ENCODE peak calls at places on chromosomes 12 and 14, in eight cellular contexts. Z is A673, X is psoas muscle, P is endothelial cell, R is OCI-LY7, D is left lung, O is heart left ventricle, A is lower lobe of right lung. W is an unnamed sample.

GRCh38 chr14:50319721-50320120 is 7.6 kb downstream of the DMAC2L start:
- DNase-seq in D (no peak), O (no peak), Z (no peak), A (no peak), X (no peak), R (no peak), P (no peak), W (no peak)

GRCh38 chr12:107748472-107748871 is 12.5 kb downstream of the PRDM4 start:
- DNase-seq in X (no peak), O (no peak), R (no peak), D (no peak), A (no peak), P (no peak), Z (no peak), W (no peak)

GRCh38 chr14:22883191-22883976 is at the start of gene REM2:
- DNase-seq in A (no peak), P (no peak), R (no peak), O (no peak), Z (no peak), D (no peak), X (no peak), W (no peak)

GRCh38 chr12:6201199-6201608 is 1.0 kb downstream of the CD9 start:
- DNase-seq in Z (no peak), D (no peak), O (no peak), P (no peak), X (peak), A (peak), R (no peak), W (no peak)

GRCh38 chr14:37985826-37986470 is 221.8 kb upstream of the SSTR1 start:
- DNase-seq in P (peak), O (peak), R (peak), A (no peak), Z (peak), D (no peak), X (no peak), W (peak)

GRCh38 chr12:24875014-24875413 is 73.9 kb downstream of the BCAT1 start:
- DNase-seq in R (no peak), Z (no peak), A (no peak), D (no peak), P (no peak), X (no peak), O (no peak), W (no peak)

GRCh38 chr14:74698894-74699293 is 14.0 kb downstream of the AREL1 start:
- DNase-seq in Z (no peak), X (no peak), D (no peak), P (no peak), R (no peak), O (no peak), A (no peak), W (no peak)

GRCh38 chr14:99853206-99853605 is 60.0 kb downstream of the EML1 start:
- DNase-seq in X (no peak), R (no peak), P (no peak), O (peak), Z (no peak), D (no peak), A (no peak), W (no peak)

GRCh38 chr12:4894019-4894418 is 15.7 kb upstream of the KCNA1 start:
- DNase-seq in D (no peak), Z (no peak), R (no peak), O (no peak), A (no peak), P (no peak), X (no peak), W (no peak)

GRCh38 chr12:4900327-4900726 is 9.4 kb upstream of the KCNA1 start:
- DNase-seq in O (no peak), A (no peak), Z (peak), D (no peak), P (no peak), X (no peak), R (no peak), W (no peak)

GRCh38 chr12:4899361-4899760 is 10.3 kb upstream of the KCNA1 start:
- DNase-seq in X (no peak), R (no peak), D (no peak), A (no peak), Z (peak), P (no peak), O (no peak), W (no peak)
- TF ChIP-seq CTCF in X (no peak), R (peak), D (no peak), A (no peak), Z (peak), P (no peak), O (no peak), W (peak)

GRCh38 chr12:115755061-115755751 is 522.3 kb downstream of the MED13L start:
- DNase-seq in P (no peak), R (no peak), Z (no peak), D (no peak), A (no peak), X (no peak), O (no peak), W (no peak)

GRCh38 chr12:115755752-115756140 is 521.7 kb downstream of the MED13L start:
- DNase-seq in O (no peak), Z (no peak), A (no peak), P (no peak), X (no peak), R (no peak), D (no peak), W (no peak)

GRCh38 chr12:115752151-115752550 is 525.3 kb downstream of the MED13L start:
- DNase-seq in A (no peak), X (no peak), D (no peak), Z (no peak), O (peak), P (no peak), R (no peak), W (no peak)

GRCh38 chr12:115750340-115750739 is 527.2 kb downstream of the MED13L start:
- DNase-seq in O (no peak), X (no peak), P (no peak), A (no peak), D (no peak), R (no peak), Z (no peak), W (no peak)

GRCh38 chr12:115752913-115753726 is 524.4 kb downstream of the MED13L start:
- DNase-seq in X (no peak), O (peak), D (no peak), Z (peak), A (no peak), P (peak), R (peak), W (peak)
- TF ChIP-seq CTCF in X (peak), O (peak), D (peak), Z (peak), A (peak), P (peak), R (peak), W (peak)

GRCh38 chr14:51439896-51440295 is 199.8 kb downstream of the TMX1 start:
- DNase-seq in A (no peak), Z (no peak), O (no peak), R (no peak), D (no peak), P (no peak), X (no peak), W (no peak)

GRCh38 chr14:51442513-51443175 is 202.6 kb downstream of the TMX1 start:
- DNase-seq in R (no peak), O (no peak), X (no peak), Z (no peak), A (no peak), P (no peak), D (no peak), W (no peak)

GRCh38 chr14:51443195-51444018 is 203.4 kb downstream of the TMX1 start:
- DNase-seq in O (no peak), P (no peak), A (no peak), Z (no peak), R (no peak), D (no peak), X (no peak), W (no peak)

GRCh38 chr14:51444381-51445000 is 204.4 kb downstream of the TMX1 start:
- DNase-seq in D (no peak), A (no peak), O (no peak), P (no peak), Z (no peak), R (no peak), X (no peak), W (no peak)

DNA sequence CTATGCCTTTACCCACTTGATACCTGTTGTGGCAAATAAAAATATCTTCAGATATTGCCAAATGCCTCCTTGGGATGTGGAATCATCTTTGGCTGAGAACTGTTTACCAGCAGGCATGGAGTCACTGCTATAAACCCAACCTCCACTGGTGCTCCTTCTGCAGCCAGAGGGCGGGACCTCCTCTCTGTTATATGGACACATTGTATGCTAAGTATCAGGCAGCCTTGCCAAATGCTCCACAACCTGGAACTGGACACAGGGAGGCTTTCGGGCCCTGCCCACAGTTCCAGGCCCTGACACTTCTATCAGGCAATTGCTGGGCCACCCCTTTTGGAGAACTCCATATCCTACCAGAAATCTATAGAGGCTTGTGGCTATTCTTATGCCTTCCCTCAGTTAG is 201.0 kb downstream of the TMX1 start:
- DNase-seq in X (no peak), Z (no peak), D (no peak), P (no peak), O (no peak), A (no peak), R (no peak), W (no peak)
- TF ChIP-seq CTCF in X (no peak), Z (no peak), D (no peak), P (no peak), O (no peak), A (no peak), R (no peak), W (no peak)

GRCh38 chr12:54017845-54018607 is 9.2 kb downstream of the HOXC8 start:
- DNase-seq in P (peak), R (peak), O (peak), X (peak), D (peak), Z (peak), A (peak), W (peak)

GRCh38 chr12:54016478-54016964 is 7.7 kb downstream of the HOXC8 start:
- DNase-seq in O (no peak), A (no peak), Z (peak), R (no peak), X (no peak), P (no peak), D (peak), W (peak)

GRCh38 chr12:54018608-54018984 is 9.6 kb upstream of the HOXC6 start:
- DNase-seq in D (peak), Z (peak), O (no peak), A (no peak), R (peak), P (no peak), X (peak), W (no peak)

GRCh38 chr12:54016051-54016450 is 7.3 kb downstream of the HOXC8 start:
- DNase-seq in A (no peak), Z (no peak), D (peak), P (no peak), X (no peak), R (no peak), O (no peak), W (no peak)

DNA sequence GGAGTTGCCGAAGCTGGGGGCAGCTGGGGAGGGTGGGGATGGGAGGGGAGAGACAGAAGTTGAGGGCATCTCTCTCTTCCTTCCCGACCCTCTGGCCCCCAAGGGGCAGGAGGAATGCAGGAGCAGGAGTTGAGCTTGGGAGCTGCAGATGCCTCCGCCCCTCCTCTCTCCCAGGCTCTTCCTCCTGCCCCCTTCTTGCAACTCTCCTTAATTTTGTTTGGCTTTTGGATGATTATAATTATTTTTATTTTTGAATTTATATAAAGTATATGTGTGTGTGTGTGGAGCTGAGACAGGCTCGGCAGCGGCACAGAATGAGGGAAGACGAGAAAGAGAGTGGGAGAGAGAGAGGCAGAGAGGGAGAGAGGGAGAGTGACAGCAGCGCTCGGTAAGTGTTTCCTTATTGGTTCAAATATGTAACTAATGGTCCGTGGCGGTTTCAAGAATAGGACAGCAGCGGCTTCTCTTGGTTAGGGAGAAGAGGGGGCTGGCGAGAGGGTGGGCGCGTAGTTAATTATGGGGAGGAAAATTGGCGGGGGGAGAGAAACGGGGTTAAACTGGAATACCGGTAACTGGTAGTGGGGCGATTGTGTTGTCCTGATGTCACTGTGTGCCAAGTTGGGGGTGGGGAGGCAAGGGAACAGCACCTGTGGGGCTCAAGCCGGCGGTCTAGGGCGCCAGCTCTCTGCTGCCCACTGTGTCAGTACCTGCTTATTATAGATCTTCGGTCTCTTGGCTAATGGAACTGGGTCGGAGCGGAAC is 8.4 kb downstream of the HOXC8 start:
- DNase-seq in Z (peak), P (no peak), O (no peak), A (no peak), D (peak), X (peak), R (peak), W (peak)
- TF ChIP-seq CTCF in Z (no peak), P (no peak), O (no peak), A (no peak), D (no peak), X (peak), R (peak), W (no peak)